ENCODE peak calls at places on chromosomes 5 and 9, in six cellular contexts. I, E, Y, A, T and P are unnamed samples.

GRCh38 chr5:148005788-148006520 is 57.8 kb upstream of the SPINK5 start:
- DNase-seq in I (peak; percentile 60), T (no peak), E (peak; percentile 21), A (no peak), Y (no peak), P (no peak)

GRCh38 chr5:132263548-132264261 is 6.2 kb downstream of the PDLIM4 start:
- DNase-seq in E (peak; percentile 72), I (no peak), A (peak; percentile 68), Y (peak; percentile 94), T (peak; percentile 78), P (no peak)

GRCh38 chr5:133075572-133076536 is 24.0 kb downstream of the HSPA4 start:
- DNase-seq in Y (no peak), I (no peak), E (no peak), T (no peak), A (no peak), P (no peak)

GRCh38 chr9:15999422-16000339 is 446.8 kb downstream of the CCDC171 start:
- DNase-seq in T (peak; percentile 52), E (peak; percentile 88), I (no peak), Y (peak; percentile 97), A (peak; percentile 87), P (peak; percentile 60)

GRCh38 chr5:5332287-5332686 is 90.2 kb upstream of the ICE1 start:
- DNase-seq in A (no peak), Y (no peak), T (no peak), I (peak; percentile 34), E (no peak), P (no peak)

GRCh38 chr9:81416476-81417298 is 272.7 kb downstream of the TLE1 start:
- DNase-seq in A (no peak), E (no peak), T (no peak), Y (peak; percentile 82), I (no peak), P (no peak)

GRCh38 chr5:82381591-82381990 is 103.4 kb upstream of the RPS23 start:
- DNase-seq in T (no peak), E (no peak), Y (no peak), I (no peak), A (no peak), P (no peak)

GRCh38 chr9:84874583-84874982 is 205.1 kb downstream of the NTRK2 start:
- DNase-seq in Y (peak; percentile 6), A (no peak), T (peak; percentile 67), I (no peak), E (no peak), P (no peak)

GRCh38 chr9:128323192-128323730 is 622 bp downstream of the COQ4 start:
- DNase-seq in T (peak; percentile 53), Y (peak; percentile 44), E (no peak), I (no peak), A (no peak), P (no peak)

GRCh38 chr5:14246350-14247053 is 103.4 kb downstream of the TRIO start:
- DNase-seq in I (peak; percentile 43), A (no peak), T (no peak), Y (no peak), E (no peak), P (no peak)
- H3K4me1 ChIP-seq in I (peaks cover 56% of the 10 kb centered on the region), A (peaks cover 9% of the 10 kb centered on the region), T (no peaks in the 10 kb centered on the region), Y (peaks cover 4% of the 10 kb centered on the region), E (peaks cover 4% of the 10 kb centered on the region), P (peaks cover 4% of the 10 kb centered on the region)

GRCh38 chr5:174724484-174725260 is at the start of gene MSX2:
- DNase-seq in Y (peak; percentile 90), A (peak; percentile 88), E (peak; percentile 77), I (peak; percentile 97), T (peak; percentile 13), P (no peak)
- TF ChIP-seq EZH2 in Y (peak; percentile 66), A (no peak), E (no peak), I (peak; percentile 95), T (peak; percentile 43), P (no peak)

GRCh38 chr5:16934123-16934522 is 2.0 kb downstream of the MYO10 start:
- DNase-seq in T (peak; percentile 86), Y (peak; percentile 58), I (peak; percentile 94), E (peak; percentile 96), A (peak; percentile 68), P (peak; percentile 92)

GRCh38 chr5:16931334-16932110 is 4.6 kb downstream of the MYO10 start:
- DNase-seq in E (no peak), I (no peak), A (no peak), Y (peak; percentile 76), T (peak; percentile 55), P (peak; percentile 37)

GRCh38 chr5:16934669-16935068 is 1.4 kb downstream of the MYO10 start:
- DNase-seq in Y (peak; percentile 63), E (peak; percentile 68), T (peak; percentile 63), A (peak; percentile 30), I (peak; percentile 23), P (no peak)

GRCh38 chr5:16932401-16932800 is 3.7 kb downstream of the MYO10 start:
- DNase-seq in A (no peak), T (no peak), E (no peak), I (no peak), Y (no peak), P (no peak)

GRCh38 chr5:16933337-16933736 is 2.8 kb downstream of the MYO10 start:
- DNase-seq in Y (no peak), T (peak; percentile 32), A (no peak), I (no peak), E (no peak), P (no peak)
- H3K4me1 ChIP-seq in Y (peaks cover 7% of the 10 kb centered on the region), T (peaks cover 42% of the 10 kb centered on the region), A (peaks cover 30% of the 10 kb centered on the region), I (peaks cover 28% of the 10 kb centered on the region), E (peaks cover 35% of the 10 kb centered on the region), P (peaks cover 37% of the 10 kb centered on the region)

DNA sequence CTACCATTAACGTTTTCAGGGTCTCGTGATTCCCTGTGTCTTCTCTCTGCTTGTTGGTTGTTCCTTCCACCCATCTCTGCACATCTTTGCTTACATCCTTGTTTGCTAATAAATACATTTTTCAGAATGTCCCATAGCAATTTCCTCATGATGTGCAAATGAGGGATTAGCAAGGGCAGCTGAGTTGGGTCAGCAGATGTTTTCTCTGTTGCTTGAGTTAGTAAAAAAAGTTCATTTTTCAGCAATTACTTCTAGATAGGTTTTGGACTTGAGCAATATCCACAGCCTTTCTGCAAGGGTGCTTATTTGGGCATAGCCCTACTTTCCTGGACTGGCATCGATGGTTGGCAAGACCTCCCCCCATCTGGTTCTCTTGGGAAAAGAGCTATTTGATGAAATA is 4.8 kb upstream of the TNFSF15 start:
- DNase-seq in I (no peak), E (no peak), A (no peak), Y (no peak), T (no peak), P (no peak)
- TF ChIP-seq EZH2 in I (no peak), E (no peak), A (no peak), Y (no peak), T (no peak), P (no peak)

DNA sequence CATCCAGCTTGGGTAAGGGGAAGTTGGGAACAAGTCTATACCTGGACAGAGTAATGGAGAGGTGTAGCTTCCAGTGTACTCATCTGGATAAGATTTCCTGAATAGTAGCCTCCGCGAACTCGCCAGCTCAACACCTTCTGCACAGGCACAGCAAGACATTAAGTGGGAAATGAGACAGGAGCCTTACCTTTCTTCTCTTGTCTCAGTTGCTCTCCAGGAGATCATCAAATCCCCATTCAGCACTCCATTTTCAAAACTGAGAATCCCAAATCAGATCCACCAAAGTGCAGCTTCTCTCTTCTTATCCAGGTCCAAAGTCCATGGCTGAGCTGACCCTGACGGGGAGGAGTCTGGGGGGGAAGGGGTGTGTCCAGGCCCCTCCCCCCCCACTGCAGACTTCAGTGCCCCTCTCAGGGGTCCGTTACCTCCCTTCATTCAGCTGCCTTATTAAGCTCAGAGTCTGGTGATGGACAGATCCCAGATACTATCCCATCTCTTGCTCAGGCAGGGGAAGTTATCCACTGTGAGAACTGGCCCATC is 5.9 kb upstream of the MGAT1 start:
- DNase-seq in T (no peak), Y (no peak), I (no peak), A (peak; percentile 40), E (no peak), P (no peak)
- H3K4me1 ChIP-seq in T (peaks cover 43% of the 10 kb centered on the region), Y (peaks cover 15% of the 10 kb centered on the region), I (peaks cover 31% of the 10 kb centered on the region), A (peaks cover 57% of the 10 kb centered on the region), E (peaks cover 44% of the 10 kb centered on the region), P (peaks cover 55% of the 10 kb centered on the region)

GRCh38 chr9:136131629-136132499 is 13.2 kb upstream of the TMEM250 start:
- DNase-seq in Y (no peak), T (no peak), A (no peak), E (no peak), I (no peak), P (no peak)
- TF ChIP-seq EZH2 in Y (peak; percentile 60), T (peak; percentile 16), A (no peak), E (no peak), I (no peak), P (no peak)

GRCh38 chr5:127898551-127899213 is 184.9 kb upstream of the SLC12A2 start:
- DNase-seq in T (no peak), I (no peak), E (peak; percentile 32), Y (peak; percentile 23), A (peak; percentile 50), P (no peak)

GRCh38 chr5:127894461-127894860 is 189.1 kb upstream of the SLC12A2 start:
- DNase-seq in T (no peak), E (no peak), A (no peak), Y (no peak), I (no peak), P (no peak)

GRCh38 chr5:127893232-127893631 is 190.0 kb downstream of the CCDC192 start:
- DNase-seq in I (no peak), E (no peak), T (no peak), Y (no peak), A (no peak), P (no peak)

GRCh38 chr5:127899214-127899610 is 184.4 kb upstream of the SLC12A2 start:
- DNase-seq in E (no peak), T (no peak), A (peak; percentile 35), Y (no peak), I (no peak), P (no peak)
- H3K4me1 ChIP-seq in E (peaks cover 8% of the 10 kb centered on the region), T (no peaks in the 10 kb centered on the region), A (peaks cover 9% of the 10 kb centered on the region), Y (peaks cover 2% of the 10 kb centered on the region), I (no peaks in the 10 kb centered on the region), P (no peaks in the 10 kb centered on the region)